ENCODE peak calls at places on chromosome 13, in four cellular contexts. I is kidney tubule cell, Q is GM23338, G is fibroblast of mammary gland. W is an unnamed sample.

GRCh38 chr13:24877531-24877930 is 113.6 kb downstream of the RNF17 start:
- DNase-seq in I (no peak), Q (no peak), G (no peak), W (no peak)

GRCh38 chr13:37173214-37173613 is 67.8 kb upstream of the CSNK1A1L start:
- DNase-seq in I (no peak), Q (peak; percentile 28), G (peak; percentile 88), W (peak; percentile 73)

GRCh38 chr13:30486230-30487074 is 20.7 kb upstream of the HMGB1 start:
- DNase-seq in I (peak; percentile 9), Q (peak; percentile 29), G (no peak), W (peak; percentile 14)

GRCh38 chr13:35140321-35140720 is 198.3 kb downstream of the NBEA start:
- DNase-seq in I (no peak), Q (no peak), G (peak; percentile 62), W (peak; percentile 56)

GRCh38 chr13:94800423-94800822 is 88.1 kb upstream of the SOX21 start:
- DNase-seq in I (no peak), Q (no peak), G (no peak), W (no peak)

GRCh38 chr13:95463516-95463915 is 89.0 kb upstream of the CLDN10 start:
- DNase-seq in I (peak; percentile 49), Q (no peak), G (peak; percentile 28), W (no peak)

GRCh38 chr13:39451860-39452301 is 151.1 kb downstream of the LHFPL6 start:
- DNase-seq in I (no peak), Q (no peak), G (peak; percentile 37), W (peak; percentile 7)

GRCh38 chr13:23671902-23672301 is 101.7 kb downstream of the TNFRSF19 start:
- DNase-seq in I (no peak), Q (no peak), G (peak; percentile 93), W (peak; percentile 13)

GRCh38 chr13:112771139-112771876 is 81.5 kb downstream of the ATP11A start:
- DNase-seq in I (no peak), Q (no peak), G (no peak), W (no peak)

GRCh38 chr13:113930711-113931637 is 42.9 kb downstream of the C13orf46 start:
- DNase-seq in I (no peak), Q (no peak), G (no peak), W (peak; percentile 66)

GRCh38 chr13:51066091-51066831 is 44.8 kb downstream of the C13orf42 start:
- DNase-seq in I (peak; percentile 54), Q (peak; percentile 25), G (no peak), W (peak; percentile 91)

GRCh38 chr13:102659168-102659713 is 35.6 kb downstream of the METTL21C start:
- DNase-seq in I (no peak), Q (no peak), G (no peak), W (no peak)

GRCh38 chr13:77703426-77703825 is 5.9 kb downstream of the SLAIN1 start:
- DNase-seq in I (no peak), Q (no peak), G (no peak), W (no peak)

GRCh38 chr13:43196750-43197149 is 173.4 kb downstream of the DNAJC15 start:
- DNase-seq in I (no peak), Q (no peak), G (peak; percentile 50), W (peak; percentile 7)

GRCh38 chr13:112588490-112589297 is 741 bp upstream of the TUBGCP3 start:
- DNase-seq in I (no peak), Q (no peak), G (no peak), W (no peak)

GRCh38 chr13:102846261-102847015 is 606 bp downstream of the ERCC5 start:
- DNase-seq in I (peak; percentile 62), Q (peak; percentile 36), G (peak; percentile 51), W (peak; percentile 39)

GRCh38 chr13:26914624-26915023 is 154.0 kb upstream of the GPR12 start:
- DNase-seq in I (peak; percentile 30), Q (no peak), G (no peak), W (peak; percentile 41)

GRCh38 chr13:37313383-37313782 is 207.9 kb upstream of the CSNK1A1L start:
- DNase-seq in I (no peak), Q (no peak), G (peak; percentile 96), W (peak; percentile 32)

GRCh38 chr13:110062077-110062776 is 244.7 kb downstream of the COL4A1 start:
- DNase-seq in I (peak; percentile 95), Q (no peak), G (no peak), W (no peak)

GRCh38 chr13:20977394-20977793 is 74.8 kb upstream of the XPO4 start:
- DNase-seq in I (no peak), Q (no peak), G (no peak), W (no peak)

GRCh38 chr13:94764576-94765321 is 52.4 kb upstream of the SOX21 start:
- DNase-seq in I (no peak), Q (no peak), G (peak; percentile 4), W (peak; percentile 7)

GRCh38 chr13:108549989-108550388 is 79.4 kb upstream of the MYO16 start:
- DNase-seq in I (no peak), Q (no peak), G (no peak), W (no peak)

GRCh38 chr13:82436099-82436585 is 1446.1 kb downstream of the SLITRK1 start:
- DNase-seq in I (no peak), Q (no peak), G (no peak), W (no peak)

GRCh38 chr13:35411059-35411744 is 65.3 kb downstream of the MAB21L1 start:
- DNase-seq in I (no peak), Q (no peak), G (no peak), W (no peak)

GRCh38 chr13:105979586-105979985 is 555.9 kb downstream of the EFNB2 start:
- DNase-seq in I (peak; percentile 50), Q (no peak), G (no peak), W (no peak)

GRCh38 chr13:89361909-89362308 is 1690.7 kb downstream of the SLITRK5 start:
- DNase-seq in I (peak; percentile 31), Q (no peak), G (peak; percentile 2), W (no peak)

GRCh38 chr13:102399791-102400618 is 1.8 kb downstream of the FGF14 start:
- DNase-seq in I (peak; percentile 19), Q (peak; percentile 55), G (peak; percentile 19), W (no peak)

GRCh38 chr13:85666356-85666755 is 132.9 kb downstream of the SLITRK6 start:
- DNase-seq in I (no peak), Q (peak; percentile 85), G (no peak), W (no peak)

GRCh38 chr13:104968876-104969275 is 1566.6 kb downstream of the EFNB2 start:
- DNase-seq in I (no peak), Q (no peak), G (no peak), W (no peak)

GRCh38 chr13:38223093-38223492 is 126.6 kb upstream of the UFM1 start:
- DNase-seq in I (peak; percentile 4), Q (peak; percentile 72), G (peak; percentile 30), W (peak; percentile 7)

GRCh38 chr13:99153219-99153618 is 47.4 kb upstream of the UBAC2 start:
- DNase-seq in I (no peak), Q (no peak), G (peak; percentile 50), W (peak; percentile 61)

GRCh38 chr13:36549771-36550170 is 117.5 kb downstream of the CCNA1 start:
- DNase-seq in I (no peak), Q (peak; percentile 31), G (peak; percentile 6), W (no peak)

W was measured in RPMI7951.